ENCODE peak calls at places on chromosome 21, in four cellular contexts. One of them, this sample, is unnamed.

GRCh38 chr21:19987671-19988070 is 1010.5 kb upstream of the NCAM2 start:
- DNase-seq in tibial nerve: no peak
- DNase-seq in Calu3: no peak
- DNase-seq in CD8-positive, alpha-beta T cell: no peak
- DNase-seq in this sample: no peak

GRCh38 chr21:33264561-33264960 is 1.6 kb upstream of the IL10RB start:
- DNase-seq in Calu3: no peak
- DNase-seq in tibial nerve: no peak
- DNase-seq in CD8-positive, alpha-beta T cell: no peak
- DNase-seq in this sample: no peak

GRCh38 chr21:35170244-35170756 is 121.2 kb upstream of the RUNX1 start:
- DNase-seq in CD8-positive, alpha-beta T cell: no peak
- DNase-seq in tibial nerve: no peak
- DNase-seq in Calu3: no peak
- DNase-seq in this sample: no peak

GRCh38 chr21:32538147-32538792 is 47.1 kb downstream of the TCP10L start:
- DNase-seq in Calu3: no peak
- DNase-seq in tibial nerve: no peak
- DNase-seq in CD8-positive, alpha-beta T cell: peak; percentile 63
- DNase-seq in this sample: no peak

GRCh38 chr21:36245115-36245514 is 74.9 kb upstream of the MORC3 start:
- DNase-seq in tibial nerve: no peak
- DNase-seq in Calu3: no peak
- DNase-seq in CD8-positive, alpha-beta T cell: no peak
- DNase-seq in this sample: no peak

GRCh38 chr21:33042812-33043211 is 17.1 kb downstream of the OLIG2 start:
- DNase-seq in Calu3: peak; percentile 24
- DNase-seq in CD8-positive, alpha-beta T cell: no peak
- DNase-seq in tibial nerve: no peak
- DNase-seq in this sample: no peak

GRCh38 chr21:32814528-32814927 is 43.0 kb upstream of the PAXBP1 start:
- DNase-seq in CD8-positive, alpha-beta T cell: no peak
- DNase-seq in Calu3: no peak
- DNase-seq in tibial nerve: no peak
- DNase-seq in this sample: no peak

GRCh38 chr21:21213297-21213696 is 215.1 kb downstream of the NCAM2 start:
- DNase-seq in CD8-positive, alpha-beta T cell: no peak
- DNase-seq in Calu3: no peak
- DNase-seq in tibial nerve: no peak
- DNase-seq in this sample: no peak

GRCh38 chr21:21463456-21463855 is 465.2 kb downstream of the NCAM2 start:
- DNase-seq in Calu3: no peak
- DNase-seq in CD8-positive, alpha-beta T cell: no peak
- DNase-seq in tibial nerve: no peak
- DNase-seq in this sample: no peak

GRCh38 chr21:42387843-42388242 is 8.0 kb downstream of the TMPRSS3 start:
- DNase-seq in Calu3: no peak
- DNase-seq in CD8-positive, alpha-beta T cell: no peak
- DNase-seq in tibial nerve: no peak
- DNase-seq in this sample: no peak

GRCh38 chr21:10272216-10272615 is 249.2 kb upstream of the TPTE start:
- DNase-seq in tibial nerve: no peak
- DNase-seq in Calu3: no peak
- DNase-seq in CD8-positive, alpha-beta T cell: no peak
- DNase-seq in this sample: no peak

GRCh38 chr21:41536076-41536826 is 28.3 kb upstream of the TMPRSS2 start:
- DNase-seq in tibial nerve: no peak
- DNase-seq in CD8-positive, alpha-beta T cell: no peak
- DNase-seq in Calu3: peak; percentile 85
- DNase-seq in this sample: peak; percentile 45

GRCh38 chr21:42218836-42219605 is at the start of gene ABCG1:
- DNase-seq in CD8-positive, alpha-beta T cell: peak; percentile 73
- DNase-seq in tibial nerve: no peak
- DNase-seq in Calu3: peak; percentile 24
- DNase-seq in this sample: no peak

GRCh38 chr21:46196733-46197132 is 12.5 kb upstream of the SPATC1L start:
- DNase-seq in CD8-positive, alpha-beta T cell: no peak
- DNase-seq in tibial nerve: peak; percentile 2
- DNase-seq in Calu3: no peak
- DNase-seq in this sample: no peak

GRCh38 chr21:46661211-46661625 is 25.7 kb downstream of the PRMT2 start:
- DNase-seq in Calu3: no peak
- DNase-seq in CD8-positive, alpha-beta T cell: peak; percentile 52
- DNase-seq in tibial nerve: peak; percentile 43
- DNase-seq in this sample: no peak

GRCh38 chr21:46110499-46111192 is 12.7 kb downstream of the COL6A2 start:
- DNase-seq in tibial nerve: peak; percentile 27
- DNase-seq in CD8-positive, alpha-beta T cell: peak; percentile 6
- DNase-seq in Calu3: no peak
- DNase-seq in this sample: peak; percentile 34

GRCh38 chr21:35933466-35933865 is 126.9 kb downstream of the SETD4 start:
- DNase-seq in Calu3: no peak
- DNase-seq in CD8-positive, alpha-beta T cell: no peak
- DNase-seq in tibial nerve: peak; percentile 60
- DNase-seq in this sample: no peak

GRCh38 chr21:31205412-31205811 is 138.6 kb downstream of the TIAM1 start:
- DNase-seq in CD8-positive, alpha-beta T cell: no peak
- DNase-seq in tibial nerve: no peak
- DNase-seq in Calu3: no peak
- DNase-seq in this sample: no peak

GRCh38 chr21:41667136-41667535 is 99.7 kb downstream of the RIPK4 start:
- DNase-seq in Calu3: no peak
- DNase-seq in CD8-positive, alpha-beta T cell: no peak
- DNase-seq in tibial nerve: no peak
- DNase-seq in this sample: no peak

GRCh38 chr21:45975017-45975595 is 6.5 kb upstream of the COL6A1 start:
- DNase-seq in Calu3: peak; percentile 20
- DNase-seq in tibial nerve: no peak
- DNase-seq in CD8-positive, alpha-beta T cell: no peak
- DNase-seq in this sample: no peak

GRCh38 chr21:45455321-45456013 is 50.5 kb downstream of the COL18A1 start:
- DNase-seq in tibial nerve: no peak
- DNase-seq in Calu3: no peak
- DNase-seq in CD8-positive, alpha-beta T cell: peak; percentile 19
- DNase-seq in this sample: no peak

GRCh38 chr21:40505681-40506080 is 341.3 kb downstream of the DSCAM start:
- DNase-seq in CD8-positive, alpha-beta T cell: no peak
- DNase-seq in tibial nerve: no peak
- DNase-seq in Calu3: no peak
- DNase-seq in this sample: no peak

GRCh38 chr21:34595457-34595856 is 19.5 kb downstream of the RCAN1 start:
- DNase-seq in CD8-positive, alpha-beta T cell: no peak
- DNase-seq in Calu3: no peak
- DNase-seq in tibial nerve: no peak
- DNase-seq in this sample: no peak

GRCh38 chr21:39966786-39967185 is 99.5 kb downstream of the PCP4 start:
- DNase-seq in CD8-positive, alpha-beta T cell: no peak
- DNase-seq in tibial nerve: no peak
- DNase-seq in Calu3: no peak
- DNase-seq in this sample: no peak

GRCh38 chr21:41442496-41443186 is 16.6 kb downstream of the MX1 start:
- DNase-seq in CD8-positive, alpha-beta T cell: no peak
- DNase-seq in tibial nerve: no peak
- DNase-seq in Calu3: no peak
- DNase-seq in this sample: no peak

GRCh38 chr21:14259669-14260458 is 43.9 kb downstream of the RBM11 start:
- DNase-seq in Calu3: no peak
- DNase-seq in tibial nerve: no peak
- DNase-seq in CD8-positive, alpha-beta T cell: no peak
- DNase-seq in this sample: no peak

GRCh38 chr21:27681038-27681437 is 714.1 kb upstream of the ADAMTS5 start:
- DNase-seq in Calu3: no peak
- DNase-seq in CD8-positive, alpha-beta T cell: no peak
- DNase-seq in tibial nerve: no peak
- DNase-seq in this sample: no peak

GRCh38 chr21:27678511-27678910 is 711.6 kb upstream of the ADAMTS5 start:
- DNase-seq in tibial nerve: no peak
- DNase-seq in CD8-positive, alpha-beta T cell: no peak
- DNase-seq in Calu3: no peak
- DNase-seq in this sample: no peak

GRCh38 chr21:27681841-27682240 is 715.0 kb upstream of the ADAMTS5 start:
- DNase-seq in tibial nerve: no peak
- DNase-seq in CD8-positive, alpha-beta T cell: no peak
- DNase-seq in Calu3: no peak
- DNase-seq in this sample: no peak

GRCh38 chr21:27674037-27674436 is 707.1 kb upstream of the ADAMTS5 start:
- DNase-seq in tibial nerve: no peak
- DNase-seq in CD8-positive, alpha-beta T cell: no peak
- DNase-seq in Calu3: no peak
- DNase-seq in this sample: no peak

GRCh38 chr21:27677547-27677946 is 710.7 kb upstream of the ADAMTS5 start:
- DNase-seq in Calu3: no peak
- DNase-seq in CD8-positive, alpha-beta T cell: no peak
- DNase-seq in tibial nerve: no peak
- DNase-seq in this sample: no peak
- TF ChIP-seq CTCF in Calu3: no peak
- TF ChIP-seq CTCF in CD8-positive, alpha-beta T cell: no peak
- TF ChIP-seq CTCF in tibial nerve: no peak
- TF ChIP-seq CTCF in this sample: no peak

GRCh38 chr21:38330671-38331070 is 73.9 kb downstream of the KCNJ15 start:
- DNase-seq in Calu3: no peak
- DNase-seq in tibial nerve: no peak
- DNase-seq in CD8-positive, alpha-beta T cell: no peak
- DNase-seq in this sample: no peak

GRCh38 chr21:38329176-38329575 is 72.4 kb downstream of the KCNJ15 start:
- DNase-seq in tibial nerve: no peak
- DNase-seq in Calu3: no peak
- DNase-seq in CD8-positive, alpha-beta T cell: no peak
- DNase-seq in this sample: no peak

GRCh38 chr21:38337793-38338192 is 81.0 kb downstream of the KCNJ15 start:
- DNase-seq in Calu3: no peak
- DNase-seq in tibial nerve: no peak
- DNase-seq in CD8-positive, alpha-beta T cell: no peak
- DNase-seq in this sample: no peak

GRCh38 chr21:38334866-38335265 is 78.1 kb downstream of the KCNJ15 start:
- DNase-seq in CD8-positive, alpha-beta T cell: no peak
- DNase-seq in Calu3: no peak
- DNase-seq in tibial nerve: no peak
- DNase-seq in this sample: no peak

GRCh38 chr21:38333290-38334272 is 76.8 kb downstream of the KCNJ15 start:
- DNase-seq in CD8-positive, alpha-beta T cell: no peak
- DNase-seq in Calu3: no peak
- DNase-seq in tibial nerve: no peak
- DNase-seq in this sample: no peak
- TF ChIP-seq CTCF in CD8-positive, alpha-beta T cell: no peak
- TF ChIP-seq CTCF in Calu3: no peak
- TF ChIP-seq CTCF in tibial nerve: no peak
- TF ChIP-seq CTCF in this sample: no peak

DNA sequence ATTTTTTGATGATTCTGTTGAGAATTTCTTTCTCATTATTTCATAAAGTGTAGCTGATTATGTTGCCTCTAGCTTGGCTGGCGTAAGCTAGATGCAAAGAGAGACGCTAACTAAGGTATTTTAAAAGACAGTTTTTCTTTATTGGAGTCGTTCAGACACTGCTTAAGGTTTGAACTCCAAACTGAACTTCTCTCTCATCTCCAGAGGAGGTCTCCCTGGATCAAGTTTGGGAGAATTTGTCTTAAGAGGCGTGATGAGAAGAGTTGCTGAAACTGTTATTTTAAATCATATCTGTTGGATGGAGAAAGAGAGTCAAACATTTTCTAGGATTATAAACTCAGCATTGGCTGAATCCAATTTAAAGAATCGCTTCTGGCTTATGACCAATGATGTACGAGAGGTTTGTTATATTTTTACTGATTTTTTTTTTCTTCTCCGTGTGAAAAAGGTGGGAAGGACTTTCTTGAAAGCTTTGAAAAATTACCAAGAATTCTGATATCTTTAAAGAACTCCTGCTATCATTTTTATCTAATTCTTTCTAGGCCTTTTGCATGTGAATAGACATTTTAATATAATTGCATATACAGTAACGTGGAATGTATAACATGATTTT is 34.0 kb downstream of the MAP3K7CL start:
- DNase-seq in CD8-positive, alpha-beta T cell: no peak
- DNase-seq in Calu3: no peak
- DNase-seq in tibial nerve: no peak
- DNase-seq in this sample: no peak
- TF ChIP-seq CTCF in CD8-positive, alpha-beta T cell: no peak
- TF ChIP-seq CTCF in Calu3: no peak
- TF ChIP-seq CTCF in tibial nerve: peak; percentile 60
- TF ChIP-seq CTCF in this sample: no peak

GRCh38 chr21:25735221-25735894 is 586 bp downstream of the GABPA start:
- DNase-seq in tibial nerve: peak; percentile 81
- DNase-seq in CD8-positive, alpha-beta T cell: peak; percentile 95
- DNase-seq in Calu3: peak; percentile 80
- DNase-seq in this sample: peak; percentile 70
- TF ChIP-seq CTCF in tibial nerve: no peak
- TF ChIP-seq CTCF in CD8-positive, alpha-beta T cell: no peak
- TF ChIP-seq CTCF in Calu3: no peak
- TF ChIP-seq CTCF in this sample: no peak

DNA sequence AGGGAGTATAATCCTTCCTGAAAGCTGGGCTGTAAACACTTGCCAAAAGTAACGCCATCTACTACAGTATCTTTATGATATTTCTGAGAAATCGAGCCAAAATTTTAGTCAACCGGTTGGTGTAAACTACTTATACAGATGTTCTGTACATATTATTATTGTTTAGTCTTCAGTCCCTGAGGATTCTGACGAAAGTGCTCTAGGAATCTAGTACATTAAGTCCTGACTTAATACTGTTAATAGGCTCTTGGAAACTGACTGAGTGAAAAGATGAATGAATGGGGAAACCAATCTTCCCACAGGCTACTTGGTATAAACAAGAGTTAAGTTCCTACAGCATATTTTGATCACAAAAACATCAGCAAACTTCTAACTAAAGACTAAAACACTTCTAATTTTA is 274.3 kb downstream of the USP25 start:
- DNase-seq in Calu3: no peak
- DNase-seq in tibial nerve: no peak
- DNase-seq in CD8-positive, alpha-beta T cell: no peak
- DNase-seq in this sample: no peak
- TF ChIP-seq CTCF in Calu3: no peak
- TF ChIP-seq CTCF in tibial nerve: no peak
- TF ChIP-seq CTCF in CD8-positive, alpha-beta T cell: no peak
- TF ChIP-seq CTCF in this sample: no peak

GRCh38 chr21:38805282-38806152 is at the start of gene ETS2:
- DNase-seq in Calu3: peak; percentile 85
- DNase-seq in CD8-positive, alpha-beta T cell: peak; percentile 61
- DNase-seq in tibial nerve: peak; percentile 57
- DNase-seq in this sample: peak; percentile 72
- TF ChIP-seq CTCF in Calu3: no peak
- TF ChIP-seq CTCF in CD8-positive, alpha-beta T cell: no peak
- TF ChIP-seq CTCF in tibial nerve: no peak
- TF ChIP-seq CTCF in this sample: no peak

DNA sequence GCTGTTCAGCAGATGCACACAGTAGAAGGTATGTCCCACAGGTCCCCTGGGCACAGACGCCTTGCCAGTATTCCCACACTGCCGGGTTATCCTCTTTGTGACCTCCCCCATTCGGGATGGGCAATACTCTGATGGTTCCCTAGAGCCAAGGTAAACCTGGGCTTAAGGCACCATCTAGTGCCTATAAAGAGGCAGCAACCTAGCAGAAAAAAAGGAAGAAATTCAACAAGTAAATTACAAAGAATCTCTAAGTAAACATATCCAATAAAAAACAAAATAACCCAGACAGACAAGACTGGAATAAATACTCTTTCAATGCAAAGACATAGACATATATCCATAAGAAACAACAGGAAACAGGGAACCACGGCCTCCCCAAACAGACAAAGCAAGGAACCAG is 39.4 kb downstream of the HSF2BP start:
- DNase-seq in CD8-positive, alpha-beta T cell: no peak
- DNase-seq in tibial nerve: no peak
- DNase-seq in Calu3: no peak
- DNase-seq in this sample: no peak
- TF ChIP-seq CTCF in CD8-positive, alpha-beta T cell: no peak
- TF ChIP-seq CTCF in tibial nerve: no peak
- TF ChIP-seq CTCF in Calu3: no peak
- TF ChIP-seq CTCF in this sample: no peak